ENCODE peak calls at places on chromosomes 16 and 17, in four cellular contexts. Z is A549, L is breast epithelium, K is endothelial cell. M is an unnamed sample.

GRCh38 chr17:36069131-36069530 is 5.1 kb downstream of the CCL18 start:
- DNase-seq in L (no peak), K (no peak), Z (no peak), M (no peak)

GRCh38 chr16:10805362-10805761 is 13.2 kb downstream of the TVP23A start:
- DNase-seq in K (no peak), Z (no peak), L (no peak), M (no peak)

GRCh38 chr17:48663134-48663924 is 37.2 kb upstream of the HOXB9 start:
- DNase-seq in K (no peak), Z (no peak), L (no peak), M (no peak)

GRCh38 chr17:49521521-49522185 is 26.6 kb downstream of the NGFR start:
- DNase-seq in L (no peak), K (no peak), Z (no peak), M (no peak)

GRCh38 chr17:16046966-16047365 is 47.3 kb downstream of the TTC19 start:
- DNase-seq in L (no peak), Z (no peak), K (no peak), M (no peak)

GRCh38 chr16:87681990-87682570 is 79.8 kb downstream of the JPH3 start:
- DNase-seq in Z (peak; percentile 48), K (no peak), L (no peak), M (no peak)

GRCh38 chr16:68382296-68382718 is 66.0 kb downstream of the SMPD3 start:
- DNase-seq in Z (peak; percentile 27), L (no peak), K (peak; percentile 29), M (no peak)

GRCh38 chr17:2547176-2547575 is 35.5 kb upstream of the METTL16 start:
- DNase-seq in Z (peak; percentile 49), K (no peak), L (no peak), M (no peak)

GRCh38 chr17:59311051-59311468 is 20.4 kb upstream of the YPEL2 start:
- DNase-seq in Z (peak; percentile 71), L (no peak), K (peak; percentile 43), M (no peak)

GRCh38 chr17:57419940-57420522 is 163.7 kb downstream of the MSI2 start:
- DNase-seq in L (no peak), Z (peak; percentile 28), K (no peak), M (no peak)

GRCh38 chr17:64449545-64449944 is 630 bp downstream of the MILR1 start:
- DNase-seq in Z (no peak), L (no peak), K (no peak), M (no peak)

GRCh38 chr16:50977064-50977621 is 173.9 kb downstream of the SALL1 start:
- DNase-seq in Z (no peak), L (no peak), K (no peak), M (no peak)

GRCh38 chr16:86647561-86647960 is 69.2 kb downstream of the FOXL1 start:
- DNase-seq in L (no peak), K (no peak), Z (no peak), M (no peak)

GRCh38 chr17:18107971-18108370 is 585 bp upstream of the MYO15A start:
- DNase-seq in K (no peak), L (no peak), Z (no peak), M (no peak)

GRCh38 chr17:43651621-43652480 is 9.9 kb downstream of the MEOX1 start:
- DNase-seq in K (no peak), L (no peak), Z (no peak), M (no peak)

GRCh38 chr17:50630524-50631194 is 4.0 kb upstream of the ABCC3 start:
- DNase-seq in K (peak; percentile 67), Z (peak; percentile 66), L (peak; percentile 60), M (no peak)

GRCh38 chr17:77842148-77842905 is 116.2 kb upstream of the TNRC6C start:
- DNase-seq in L (no peak), Z (no peak), K (no peak), M (no peak)

GRCh38 chr16:86547286-86547685 is 7.7 kb downstream of the MTHFSD start:
- DNase-seq in K (no peak), Z (no peak), L (no peak), M (no peak)

GRCh38 chr16:66441586-66442375 is 14.7 kb downstream of the BEAN1 start:
- DNase-seq in L (no peak), Z (no peak), K (no peak), M (no peak)

GRCh38 chr17:76630151-76630550 is 13.4 kb downstream of the ST6GALNAC1 start:
- DNase-seq in K (no peak), Z (no peak), L (no peak), M (no peak)

GRCh38 chr17:40480501-40481003 is 20.9 kb downstream of the TNS4 start:
- DNase-seq in L (no peak), Z (peak; percentile 87), K (no peak), M (no peak)

GRCh38 chr16:3112058-3112880 is at the start of gene ZNF205:
- DNase-seq in K (peak; percentile 55), L (peak; percentile 56), Z (peak; percentile 85), M (no peak)

GRCh38 chr17:1590031-1590746 is 27.6 kb upstream of the PITPNA start:
- DNase-seq in L (no peak), K (no peak), Z (peak; percentile 90), M (no peak)

GRCh38 chr17:53722407-53722806 is 100.3 kb upstream of the KIF2B start:
- DNase-seq in L (no peak), K (no peak), Z (peak; percentile 39), M (no peak)

GRCh38 chr17:66275651-66276050 is 26.8 kb upstream of the PRKCA start:
- DNase-seq in K (no peak), L (peak; percentile 45), Z (peak; percentile 97), M (no peak)

GRCh38 chr17:83185023-83186002 is 105.9 kb downstream of the METRNL start:
- DNase-seq in K (no peak), L (peak; percentile 14), Z (no peak), M (no peak)

GRCh38 chr16:58054289-58054688 is 28.7 kb downstream of the MMP15 start:
- DNase-seq in Z (no peak), K (no peak), L (no peak), M (no peak)

GRCh38 chr16:68070811-68071546 is 14.2 kb upstream of the NFATC3 start:
- DNase-seq in L (no peak), K (no peak), Z (no peak), M (no peak)

GRCh38 chr16:88936913-88937666 is 39.9 kb downstream of the CBFA2T3 start:
- DNase-seq in Z (no peak), L (no peak), K (no peak), M (no peak)

GRCh38 chr16:88938933-88939813 is 37.8 kb downstream of the CBFA2T3 start:
- DNase-seq in Z (no peak), L (no peak), K (no peak), M (no peak)

GRCh38 chr16:88934066-88934667 is 42.8 kb downstream of the CBFA2T3 start:
- DNase-seq in K (no peak), L (no peak), Z (no peak), M (no peak)

GRCh38 chr16:88938119-88938932 is 38.7 kb downstream of the CBFA2T3 start:
- DNase-seq in Z (no peak), L (no peak), K (no peak), M (no peak)

DNA sequence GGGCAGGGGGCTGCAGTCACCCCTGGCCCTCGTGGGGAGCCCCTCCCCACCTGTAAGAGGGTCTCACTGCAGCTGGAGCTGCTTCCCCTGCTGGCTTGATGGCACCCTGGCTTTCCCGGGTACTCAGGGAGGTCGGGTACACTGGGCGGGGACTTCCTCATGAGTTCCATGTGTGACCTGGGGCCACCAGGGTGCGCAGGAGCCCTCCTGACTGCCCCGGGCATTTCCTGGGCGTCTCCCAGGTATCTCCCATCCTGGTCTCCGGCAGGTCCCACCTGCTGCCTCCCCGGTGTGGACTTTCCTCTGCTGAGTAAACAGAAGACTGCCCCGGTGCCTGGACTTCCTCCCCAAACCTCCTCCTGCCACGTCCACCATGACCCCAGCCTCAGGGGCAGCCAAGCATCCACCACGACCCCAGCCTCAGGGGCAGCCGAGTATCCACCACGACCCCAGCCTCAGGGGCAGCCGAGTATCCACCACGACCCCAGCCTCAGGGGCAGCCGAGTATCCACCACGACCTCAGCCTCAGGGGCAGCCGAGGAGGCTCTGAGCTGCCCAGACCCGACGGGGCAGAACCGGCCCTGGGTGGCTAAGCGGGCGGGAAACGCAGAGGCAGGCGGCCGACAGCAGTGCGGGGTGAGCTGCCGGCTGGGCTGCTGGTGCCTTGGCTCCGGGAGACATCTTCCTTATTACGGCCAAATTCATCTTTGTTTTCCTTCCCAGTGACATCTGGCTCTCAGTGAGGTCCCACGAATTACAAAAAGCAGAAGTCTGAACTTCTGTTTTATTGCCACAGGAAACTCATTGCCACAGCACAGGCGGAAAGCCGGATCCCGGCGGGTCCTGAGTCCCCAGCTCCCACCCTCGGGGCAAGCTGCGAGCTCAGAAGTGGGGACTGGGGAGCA is 40.7 kb downstream of the CBFA2T3 start:
- DNase-seq in L (no peak), K (no peak), Z (no peak), M (no peak)
- TF ChIP-seq CTCF in L (no peak), K (no peak), Z (no peak), M (no peak)

GRCh38 chr16:48561960-48562393 is 48.0 kb downstream of the N4BP1 start:
- DNase-seq in K (no peak), Z (no peak), L (no peak), M (no peak)
- TF ChIP-seq CTCF in K (no peak), Z (no peak), L (no peak), M (no peak)

DNA sequence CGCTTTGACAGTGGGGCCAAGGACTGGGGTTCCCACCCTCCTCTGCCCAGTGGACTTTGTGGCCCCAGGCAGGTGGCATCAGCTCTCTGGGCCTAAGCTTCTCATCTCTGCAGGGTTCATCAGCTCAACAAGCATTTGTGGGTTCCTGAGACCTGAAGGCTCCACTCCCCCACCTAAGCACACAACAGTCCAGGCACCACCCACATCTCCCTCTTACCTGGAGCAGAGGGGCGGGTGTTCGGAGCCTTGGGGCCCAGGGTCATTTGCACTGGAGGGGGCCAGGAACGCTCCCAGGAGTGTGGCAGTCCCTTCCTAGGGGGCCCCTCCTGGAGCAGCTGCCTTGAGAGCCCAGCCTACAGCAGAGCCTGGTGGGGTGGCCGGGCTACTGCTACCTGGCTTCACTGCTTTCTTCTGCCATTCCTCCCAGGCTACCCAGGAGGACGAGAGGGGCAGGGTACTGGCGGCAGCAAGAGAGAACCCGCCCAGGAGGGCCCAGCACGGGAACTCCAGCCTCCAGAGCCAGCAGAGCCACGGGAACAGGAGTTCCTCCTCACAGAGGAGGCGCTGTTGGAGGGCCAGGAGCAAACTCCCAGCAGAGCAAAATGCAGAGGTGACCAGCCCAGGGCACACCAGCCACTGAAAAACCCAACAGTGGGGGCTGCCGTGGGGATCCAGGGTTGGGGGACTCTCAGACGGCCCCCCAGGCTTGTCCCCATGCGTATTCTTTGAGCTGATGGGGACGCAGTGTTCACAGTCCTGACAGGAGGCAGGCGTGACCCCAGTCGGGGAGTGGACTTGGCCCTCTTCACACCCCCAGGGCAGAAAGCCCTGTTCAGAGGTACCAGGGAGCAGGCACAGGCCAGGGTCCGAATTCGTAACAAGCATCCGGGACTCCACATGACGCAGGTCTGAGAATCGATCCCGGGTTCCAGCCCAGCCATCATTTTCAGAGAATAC is 35.1 kb upstream of the SLC38A10 start:
- DNase-seq in Z (peak; percentile 71), L (no peak), K (no peak), M (no peak)
- TF ChIP-seq CTCF in Z (peak; percentile 28), L (no peak), K (no peak), M (no peak)

DNA sequence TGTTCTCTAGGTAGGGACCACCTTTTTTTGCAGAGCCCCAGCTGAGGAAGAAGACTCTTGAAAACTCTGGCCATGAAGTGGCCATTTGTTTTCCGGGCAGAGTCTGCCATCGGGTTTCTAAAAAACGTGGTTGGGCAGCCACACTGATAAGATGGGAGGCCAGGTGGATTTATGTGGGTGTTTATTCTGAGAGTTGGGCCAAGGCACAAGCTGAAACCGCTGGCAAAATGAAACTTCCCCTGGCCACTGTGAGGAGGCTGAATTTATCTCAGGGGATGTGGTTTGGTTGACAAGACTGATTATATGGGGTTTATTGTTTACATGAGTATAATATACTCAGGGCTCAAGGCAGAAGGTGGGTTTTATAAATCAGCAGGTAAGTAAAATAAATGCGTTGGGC is 421.8 kb downstream of the UTP18 start:
- DNase-seq in L (no peak), K (no peak), Z (no peak), M (no peak)
- TF ChIP-seq CTCF in L (no peak), K (no peak), Z (no peak), M (no peak)